ENCODE peak calls at places on chromosomes 1 and 21, in ten cellular contexts. One of them, this sample, is unnamed.

GRCh38 chr21:45376459-45377324 is 28.3 kb upstream of the COL18A1 start:
- DNase-seq in uterus: peak
- DNase-seq in H9: no peak
- DNase-seq in WTC11: no peak
- DNase-seq in mesothelial cell of epicardium: no peak
- DNase-seq in astrocyte of the cerebellum: no peak
- DNase-seq in progenitor cell of endocrine pancreas: no peak
- DNase-seq in bronchial epithelial cell: no peak
- DNase-seq in type B pancreatic cell: no peak
- DNase-seq in CD8-positive, alpha-beta T cell: no peak
- DNase-seq in this sample: no peak

GRCh38 chr1:64595871-64596515 is 126.1 kb downstream of the CACHD1 start:
- DNase-seq in H9: no peak
- DNase-seq in type B pancreatic cell: no peak
- DNase-seq in uterus: no peak
- DNase-seq in WTC11: no peak
- DNase-seq in progenitor cell of endocrine pancreas: no peak
- DNase-seq in CD8-positive, alpha-beta T cell: no peak
- DNase-seq in mesothelial cell of epicardium: no peak
- DNase-seq in astrocyte of the cerebellum: no peak
- DNase-seq in bronchial epithelial cell: no peak
- DNase-seq in this sample: no peak

GRCh38 chr1:27129225-27129624 is 25.7 kb downstream of the SLC9A1 start:
- DNase-seq in bronchial epithelial cell: no peak
- DNase-seq in astrocyte of the cerebellum: no peak
- DNase-seq in H9: no peak
- DNase-seq in type B pancreatic cell: no peak
- DNase-seq in progenitor cell of endocrine pancreas: no peak
- DNase-seq in uterus: no peak
- DNase-seq in CD8-positive, alpha-beta T cell: no peak
- DNase-seq in WTC11: no peak
- DNase-seq in mesothelial cell of epicardium: no peak
- DNase-seq in this sample: no peak

GRCh38 chr1:20405893-20406604 is 80.0 kb downstream of the CAMK2N1 start:
- DNase-seq in CD8-positive, alpha-beta T cell: no peak
- DNase-seq in mesothelial cell of epicardium: peak
- DNase-seq in WTC11: no peak
- DNase-seq in H9: peak
- DNase-seq in type B pancreatic cell: peak
- DNase-seq in uterus: no peak
- DNase-seq in astrocyte of the cerebellum: peak
- DNase-seq in progenitor cell of endocrine pancreas: no peak
- DNase-seq in bronchial epithelial cell: no peak
- DNase-seq in this sample: no peak

GRCh38 chr1:94926365-94926914 is 470 bp downstream of the CNN3 start:
- DNase-seq in type B pancreatic cell: peak
- DNase-seq in uterus: peak
- DNase-seq in mesothelial cell of epicardium: peak
- DNase-seq in astrocyte of the cerebellum: no peak
- DNase-seq in CD8-positive, alpha-beta T cell: peak
- DNase-seq in bronchial epithelial cell: no peak
- DNase-seq in WTC11: peak
- DNase-seq in progenitor cell of endocrine pancreas: peak
- DNase-seq in H9: peak
- DNase-seq in this sample: peak

GRCh38 chr1:53470155-53470554 is 11.0 kb downstream of the DMRTB1 start:
- DNase-seq in WTC11: peak
- DNase-seq in astrocyte of the cerebellum: peak
- DNase-seq in CD8-positive, alpha-beta T cell: no peak
- DNase-seq in uterus: peak
- DNase-seq in type B pancreatic cell: peak
- DNase-seq in progenitor cell of endocrine pancreas: peak
- DNase-seq in H9: peak
- DNase-seq in bronchial epithelial cell: peak
- DNase-seq in mesothelial cell of epicardium: peak
- DNase-seq in this sample: no peak

GRCh38 chr1:161190962-161191521 is 7.8 kb downstream of the ADAMTS4 start:
- DNase-seq in CD8-positive, alpha-beta T cell: no peak
- DNase-seq in progenitor cell of endocrine pancreas: no peak
- DNase-seq in uterus: no peak
- DNase-seq in astrocyte of the cerebellum: no peak
- DNase-seq in bronchial epithelial cell: no peak
- DNase-seq in H9: peak
- DNase-seq in WTC11: no peak
- DNase-seq in type B pancreatic cell: no peak
- DNase-seq in mesothelial cell of epicardium: no peak
- DNase-seq in this sample: no peak

GRCh38 chr21:22885079-22885478 is 1886.9 kb downstream of the NCAM2 start:
- DNase-seq in CD8-positive, alpha-beta T cell: no peak
- DNase-seq in WTC11: no peak
- DNase-seq in progenitor cell of endocrine pancreas: no peak
- DNase-seq in bronchial epithelial cell: peak
- DNase-seq in H9: no peak
- DNase-seq in astrocyte of the cerebellum: no peak
- DNase-seq in mesothelial cell of epicardium: no peak
- DNase-seq in uterus: no peak
- DNase-seq in type B pancreatic cell: no peak
- DNase-seq in this sample: no peak

GRCh38 chr1:229011022-229011421 is 259.9 kb upstream of the RAB4A start:
- DNase-seq in H9: no peak
- DNase-seq in WTC11: no peak
- DNase-seq in mesothelial cell of epicardium: no peak
- DNase-seq in type B pancreatic cell: no peak
- DNase-seq in bronchial epithelial cell: no peak
- DNase-seq in progenitor cell of endocrine pancreas: no peak
- DNase-seq in CD8-positive, alpha-beta T cell: no peak
- DNase-seq in uterus: no peak
- DNase-seq in astrocyte of the cerebellum: no peak
- DNase-seq in this sample: no peak

GRCh38 chr1:103496014-103496635 is 29.4 kb upstream of the RNPC3 start:
- DNase-seq in CD8-positive, alpha-beta T cell: no peak
- DNase-seq in WTC11: no peak
- DNase-seq in astrocyte of the cerebellum: peak
- DNase-seq in H9: no peak
- DNase-seq in uterus: no peak
- DNase-seq in type B pancreatic cell: no peak
- DNase-seq in progenitor cell of endocrine pancreas: no peak
- DNase-seq in mesothelial cell of epicardium: no peak
- DNase-seq in bronchial epithelial cell: peak
- DNase-seq in this sample: no peak

GRCh38 chr21:37914211-37914900 is 1.9 kb downstream of the KCNJ6 start:
- DNase-seq in astrocyte of the cerebellum: no peak
- DNase-seq in progenitor cell of endocrine pancreas: peak
- DNase-seq in CD8-positive, alpha-beta T cell: no peak
- DNase-seq in type B pancreatic cell: no peak
- DNase-seq in H9: peak
- DNase-seq in bronchial epithelial cell: no peak
- DNase-seq in uterus: no peak
- DNase-seq in mesothelial cell of epicardium: peak
- DNase-seq in WTC11: peak
- DNase-seq in this sample: no peak

GRCh38 chr1:167601442-167602380 is 28.3 kb upstream of the RCSD1 start:
- DNase-seq in CD8-positive, alpha-beta T cell: no peak
- DNase-seq in progenitor cell of endocrine pancreas: no peak
- DNase-seq in type B pancreatic cell: no peak
- DNase-seq in astrocyte of the cerebellum: no peak
- DNase-seq in mesothelial cell of epicardium: no peak
- DNase-seq in WTC11: no peak
- DNase-seq in bronchial epithelial cell: no peak
- DNase-seq in H9: no peak
- DNase-seq in uterus: peak
- DNase-seq in this sample: no peak

GRCh38 chr1:8847990-8848389 is 30.5 kb downstream of the ENO1 start:
- DNase-seq in bronchial epithelial cell: no peak
- DNase-seq in H9: no peak
- DNase-seq in uterus: no peak
- DNase-seq in CD8-positive, alpha-beta T cell: no peak
- DNase-seq in astrocyte of the cerebellum: no peak
- DNase-seq in progenitor cell of endocrine pancreas: no peak
- DNase-seq in mesothelial cell of epicardium: no peak
- DNase-seq in WTC11: no peak
- DNase-seq in type B pancreatic cell: no peak
- DNase-seq in this sample: no peak

GRCh38 chr21:27466175-27466574 is 499.3 kb upstream of the ADAMTS5 start:
- DNase-seq in type B pancreatic cell: no peak
- DNase-seq in H9: no peak
- DNase-seq in WTC11: no peak
- DNase-seq in astrocyte of the cerebellum: no peak
- DNase-seq in bronchial epithelial cell: no peak
- DNase-seq in mesothelial cell of epicardium: no peak
- DNase-seq in uterus: no peak
- DNase-seq in CD8-positive, alpha-beta T cell: no peak
- DNase-seq in progenitor cell of endocrine pancreas: no peak
- DNase-seq in this sample: no peak
- TF ChIP-seq CTCF in type B pancreatic cell: no peak
- TF ChIP-seq CTCF in H9: peak
- TF ChIP-seq CTCF in WTC11: peak
- TF ChIP-seq CTCF in astrocyte of the cerebellum: no peak
- TF ChIP-seq CTCF in bronchial epithelial cell: no peak
- TF ChIP-seq CTCF in mesothelial cell of epicardium: no peak
- TF ChIP-seq CTCF in uterus: no peak
- TF ChIP-seq CTCF in CD8-positive, alpha-beta T cell: no peak
- TF ChIP-seq CTCF in progenitor cell of endocrine pancreas: no peak
- TF ChIP-seq CTCF in this sample: no peak

DNA sequence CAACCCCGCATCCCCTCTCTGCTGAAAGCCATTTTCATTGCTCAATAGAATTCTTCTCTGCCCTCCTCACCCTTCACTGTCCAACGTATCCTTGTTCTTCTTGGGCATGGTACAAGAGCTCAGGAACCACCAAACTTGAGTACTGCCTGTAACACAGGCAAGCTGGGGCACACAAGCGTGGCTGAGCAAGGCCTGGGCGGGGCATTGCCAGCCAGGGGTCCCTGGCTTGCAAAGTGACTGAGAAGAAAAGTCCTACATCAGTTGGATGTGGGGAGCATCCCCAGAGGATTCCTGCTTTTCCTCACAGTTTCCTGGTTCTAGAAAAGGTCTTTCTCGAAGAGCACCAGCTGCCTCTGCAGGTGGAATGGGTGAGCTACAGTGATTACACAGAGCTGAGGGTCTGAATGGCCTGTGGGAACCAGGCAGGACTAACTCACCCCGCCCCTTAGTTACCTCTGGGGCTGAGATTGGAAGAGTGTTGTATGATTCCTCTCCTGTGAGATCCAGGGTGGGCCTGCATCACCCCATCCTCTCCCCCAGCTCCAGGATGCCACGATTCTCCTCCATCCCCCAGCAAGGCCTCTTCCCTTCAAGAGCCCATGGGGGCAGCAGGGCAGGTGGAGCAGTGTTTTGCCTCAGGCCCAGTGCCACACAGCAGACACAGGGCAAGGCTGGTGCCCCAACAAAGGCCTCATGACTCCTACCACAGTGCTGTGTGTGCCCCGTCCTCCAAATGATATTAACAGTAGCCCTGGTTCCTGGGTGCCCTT is 121.9 kb downstream of the MATN1 start:
- DNase-seq in bronchial epithelial cell: no peak
- DNase-seq in mesothelial cell of epicardium: no peak
- DNase-seq in uterus: no peak
- DNase-seq in astrocyte of the cerebellum: no peak
- DNase-seq in progenitor cell of endocrine pancreas: no peak
- DNase-seq in H9: no peak
- DNase-seq in CD8-positive, alpha-beta T cell: no peak
- DNase-seq in type B pancreatic cell: no peak
- DNase-seq in WTC11: no peak
- DNase-seq in this sample: no peak
- TF ChIP-seq CTCF in bronchial epithelial cell: no peak
- TF ChIP-seq CTCF in mesothelial cell of epicardium: no peak
- TF ChIP-seq CTCF in uterus: no peak
- TF ChIP-seq CTCF in astrocyte of the cerebellum: no peak
- TF ChIP-seq CTCF in progenitor cell of endocrine pancreas: no peak
- TF ChIP-seq CTCF in H9: peak
- TF ChIP-seq CTCF in CD8-positive, alpha-beta T cell: no peak
- TF ChIP-seq CTCF in type B pancreatic cell: no peak
- TF ChIP-seq CTCF in WTC11: no peak
- TF ChIP-seq CTCF in this sample: no peak

GRCh38 chr1:59146651-59147358 is 150.1 kb upstream of the FGGY start:
- DNase-seq in WTC11: peak
- DNase-seq in astrocyte of the cerebellum: no peak
- DNase-seq in H9: peak
- DNase-seq in mesothelial cell of epicardium: peak
- DNase-seq in progenitor cell of endocrine pancreas: peak
- DNase-seq in type B pancreatic cell: no peak
- DNase-seq in bronchial epithelial cell: no peak
- DNase-seq in uterus: peak
- DNase-seq in CD8-positive, alpha-beta T cell: peak
- DNase-seq in this sample: peak
- TF ChIP-seq CTCF in WTC11: no peak
- TF ChIP-seq CTCF in astrocyte of the cerebellum: no peak
- TF ChIP-seq CTCF in H9: peak
- TF ChIP-seq CTCF in mesothelial cell of epicardium: no peak
- TF ChIP-seq CTCF in progenitor cell of endocrine pancreas: peak
- TF ChIP-seq CTCF in type B pancreatic cell: peak
- TF ChIP-seq CTCF in bronchial epithelial cell: no peak
- TF ChIP-seq CTCF in uterus: no peak
- TF ChIP-seq CTCF in CD8-positive, alpha-beta T cell: peak
- TF ChIP-seq CTCF in this sample: no peak

GRCh38 chr1:226635456-226635941 is 86.9 kb downstream of the STUM start:
- DNase-seq in astrocyte of the cerebellum: no peak
- DNase-seq in progenitor cell of endocrine pancreas: no peak
- DNase-seq in bronchial epithelial cell: peak
- DNase-seq in uterus: peak
- DNase-seq in CD8-positive, alpha-beta T cell: peak
- DNase-seq in H9: no peak
- DNase-seq in WTC11: no peak
- DNase-seq in type B pancreatic cell: no peak
- DNase-seq in mesothelial cell of epicardium: no peak
- DNase-seq in this sample: peak

GRCh38 chr1:226638608-226639007 is 90.0 kb downstream of the STUM start:
- DNase-seq in progenitor cell of endocrine pancreas: no peak
- DNase-seq in CD8-positive, alpha-beta T cell: no peak
- DNase-seq in bronchial epithelial cell: no peak
- DNase-seq in astrocyte of the cerebellum: no peak
- DNase-seq in uterus: peak
- DNase-seq in type B pancreatic cell: no peak
- DNase-seq in H9: no peak
- DNase-seq in WTC11: no peak
- DNase-seq in mesothelial cell of epicardium: no peak
- DNase-seq in this sample: no peak

GRCh38 chr1:226636847-226637096 is 88.2 kb downstream of the STUM start:
- DNase-seq in astrocyte of the cerebellum: no peak
- DNase-seq in uterus: no peak
- DNase-seq in H9: no peak
- DNase-seq in bronchial epithelial cell: no peak
- DNase-seq in WTC11: no peak
- DNase-seq in progenitor cell of endocrine pancreas: no peak
- DNase-seq in mesothelial cell of epicardium: no peak
- DNase-seq in type B pancreatic cell: no peak
- DNase-seq in CD8-positive, alpha-beta T cell: no peak
- DNase-seq in this sample: no peak

GRCh38 chr1:226638001-226638601 is 89.5 kb downstream of the STUM start:
- DNase-seq in progenitor cell of endocrine pancreas: no peak
- DNase-seq in uterus: peak
- DNase-seq in WTC11: no peak
- DNase-seq in type B pancreatic cell: no peak
- DNase-seq in mesothelial cell of epicardium: no peak
- DNase-seq in H9: no peak
- DNase-seq in CD8-positive, alpha-beta T cell: no peak
- DNase-seq in bronchial epithelial cell: no peak
- DNase-seq in astrocyte of the cerebellum: no peak
- DNase-seq in this sample: peak

GRCh38 chr1:226637147-226637935 is 88.8 kb downstream of the STUM start:
- DNase-seq in bronchial epithelial cell: no peak
- DNase-seq in type B pancreatic cell: no peak
- DNase-seq in WTC11: peak
- DNase-seq in CD8-positive, alpha-beta T cell: no peak
- DNase-seq in uterus: peak
- DNase-seq in H9: no peak
- DNase-seq in astrocyte of the cerebellum: no peak
- DNase-seq in mesothelial cell of epicardium: no peak
- DNase-seq in progenitor cell of endocrine pancreas: no peak
- DNase-seq in this sample: peak
- TF ChIP-seq CTCF in bronchial epithelial cell: peak
- TF ChIP-seq CTCF in type B pancreatic cell: peak
- TF ChIP-seq CTCF in WTC11: no peak
- TF ChIP-seq CTCF in CD8-positive, alpha-beta T cell: no peak
- TF ChIP-seq CTCF in uterus: peak
- TF ChIP-seq CTCF in H9: peak
- TF ChIP-seq CTCF in astrocyte of the cerebellum: peak
- TF ChIP-seq CTCF in mesothelial cell of epicardium: no peak
- TF ChIP-seq CTCF in progenitor cell of endocrine pancreas: peak
- TF ChIP-seq CTCF in this sample: no peak